ENCODE peak calls at places on chromosomes 16 and 17, in five cellular contexts. F, A, C, L and E are unnamed samples.

GRCh38 chr17:80850817-80851216 is 140.8 kb upstream of the CHMP6 start:
- DNase-seq in F (no peak), A (no peak), C (no peak), L (no peak), E (no peak)

GRCh38 chr16:57325458-57325857 is 33.1 kb upstream of the CCL22 start:
- DNase-seq in F (no peak), A (no peak), C (no peak), L (no peak), E (no peak)

GRCh38 chr17:77465358-77466041 is 324.7 kb downstream of the SEC14L1 start:
- DNase-seq in F (peak), A (no peak), C (no peak), L (peak), E (no peak)

GRCh38 chr17:78343099-78343432 is 16.8 kb downstream of the SOCS3 start:
- DNase-seq in F (peak), A (no peak), C (peak), L (no peak), E (no peak)

GRCh38 chr17:31815212-31815611 is 43.8 kb downstream of the COPRS start:
- DNase-seq in F (no peak), A (no peak), C (no peak), L (no peak), E (no peak)

GRCh38 chr16:54677551-54677950 is 253.1 kb upstream of the IRX5 start:
- DNase-seq in F (no peak), A (no peak), C (no peak), L (no peak), E (no peak)

GRCh38 chr17:56595831-56596740 is 2.6 kb downstream of the NOG start:
- DNase-seq in F (no peak), A (no peak), C (no peak), L (no peak), E (peak)

GRCh38 chr16:14300631-14301149 is 229.6 kb downstream of the MRTFB start:
- DNase-seq in F (peak), A (peak), C (peak), L (peak), E (peak)

GRCh38 chr16:67412294-67412693 is 4.0 kb downstream of the ZDHHC1 start:
- DNase-seq in F (no peak), A (no peak), C (no peak), L (no peak), E (no peak)

GRCh38 chr17:40457369-40457768 is 14.1 kb downstream of the IGFBP4 start:
- DNase-seq in F (no peak), A (no peak), C (no peak), L (no peak), E (no peak)